ENCODE peak calls at places on chromosome 2, in seven cellular contexts. Q is hepatocyte; U is pancreas; M is epithelial cell of esophagus; I is left ventricle myocardium inferior; R is WERI-Rb-1; S is CD4-positive, alpha-beta T cell. K is an unnamed sample.

GRCh38 chr2:221529177-221529942 is 42.7 kb downstream of the EPHA4 start:
- DNase-seq in I (peak; percentile 33), S (no peak), M (no peak), R (no peak), U (no peak), Q (no peak), K (no peak)

GRCh38 chr2:242098445-242099128 is 229.1 kb downstream of the RTP5 start:
- DNase-seq in I (no peak), S (no peak), Q (no peak), R (no peak), M (no peak), U (no peak), K (no peak)

GRCh38 chr2:16330571-16331351 is 334.9 kb downstream of the CYRIA start:
- DNase-seq in R (no peak), Q (peak; percentile 64), I (peak; percentile 73), M (no peak), U (no peak), S (no peak), K (no peak)

GRCh38 chr2:143128681-143129580 is at the start of gene ARHGAP15:
- DNase-seq in Q (no peak), U (no peak), I (no peak), R (no peak), S (peak; percentile 63), M (peak; percentile 6), K (no peak)

GRCh38 chr2:23566236-23567142 is 181.5 kb downstream of the KLHL29 start:
- DNase-seq in I (no peak), M (peak; percentile 38), R (peak; percentile 79), S (no peak), U (no peak), Q (no peak), K (no peak)

GRCh38 chr2:33210626-33211025 is 263.9 kb downstream of the LTBP1 start:
- DNase-seq in R (no peak), I (no peak), M (peak; percentile 93), U (no peak), S (no peak), Q (peak; percentile 35), K (peak; percentile 90)

GRCh38 chr2:208129804-208130712 is at the start of gene CRYGC:
- DNase-seq in U (no peak), I (no peak), M (peak; percentile 37), S (no peak), R (no peak), Q (peak; percentile 72), K (no peak)

GRCh38 chr2:196592331-196592911 is 47.1 kb upstream of the CCDC150 start:
- DNase-seq in M (peak; percentile 41), Q (no peak), I (peak; percentile 24), S (no peak), U (peak; percentile 2), R (peak; percentile 64), K (peak; percentile 12)

GRCh38 chr2:105919191-105919811 is 174.6 kb downstream of the NCK2 start:
- DNase-seq in M (peak; percentile 61), I (peak; percentile 70), S (no peak), U (peak; percentile 60), Q (peak; percentile 28), R (no peak), K (no peak)

GRCh38 chr2:183186296-183186695 is 62.1 kb downstream of the NUP35 start:
- DNase-seq in U (no peak), M (no peak), Q (no peak), R (no peak), S (no peak), I (no peak), K (peak; percentile 8)

GRCh38 chr2:237540823-237541222 is 25.6 kb upstream of the PRLH start:
- DNase-seq in I (peak; percentile 77), M (peak; percentile 49), Q (no peak), S (no peak), U (no peak), R (no peak), K (peak; percentile 5)

GRCh38 chr2:1039549-1039948 is 88.9 kb downstream of the SNTG2 start:
- DNase-seq in Q (no peak), I (no peak), U (no peak), M (no peak), R (no peak), S (no peak), K (no peak)

GRCh38 chr2:18123577-18123976 is 245.1 kb downstream of the KCNS3 start:
- DNase-seq in M (no peak), U (no peak), I (no peak), R (no peak), S (no peak), Q (no peak), K (no peak)

GRCh38 chr2:20781656-20782265 is 41.1 kb downstream of the LDAH start:
- DNase-seq in Q (peak; percentile 28), I (no peak), S (no peak), R (peak; percentile 47), U (no peak), M (peak; percentile 60), K (no peak)

GRCh38 chr2:134319581-134320246 is 65.8 kb downstream of the MGAT5 start:
- DNase-seq in S (no peak), I (no peak), U (no peak), Q (no peak), M (no peak), R (no peak), K (no peak)

GRCh38 chr2:127596311-127597045 is 49.5 kb upstream of the GPR17 start:
- DNase-seq in I (no peak), Q (no peak), S (no peak), U (no peak), R (no peak), M (no peak), K (no peak)

DNA sequence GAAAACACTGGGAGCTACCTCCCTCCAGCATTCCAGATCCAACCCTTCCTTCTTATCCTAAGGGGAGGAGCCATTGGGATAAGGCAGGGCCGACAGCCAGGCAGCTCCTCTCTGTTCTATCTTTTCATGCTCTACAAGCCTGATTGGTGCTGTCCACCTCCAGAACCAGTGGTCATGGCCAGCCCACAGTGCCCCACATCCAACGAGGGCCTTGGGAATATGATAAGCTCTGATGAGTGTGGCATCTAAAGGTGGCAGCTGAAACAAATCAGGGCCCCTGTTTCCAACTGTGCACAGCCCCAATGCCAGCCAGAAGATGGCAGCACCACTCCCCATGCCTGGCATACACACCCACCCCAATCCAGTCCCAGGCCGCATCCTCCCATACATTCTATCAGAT is 329.3 kb downstream of the C1D start:
- DNase-seq in Q (no peak), U (peak; percentile 42), M (peak; percentile 40), I (no peak), S (no peak), R (peak; percentile 44), K (no peak)
- TF ChIP-seq CTCF in Q (peak; percentile 27), U (no peak), M (peak; percentile 51), I (peak; percentile 25), S (no peak), R (peak; percentile 62), K (peak; percentile 17)

DNA sequence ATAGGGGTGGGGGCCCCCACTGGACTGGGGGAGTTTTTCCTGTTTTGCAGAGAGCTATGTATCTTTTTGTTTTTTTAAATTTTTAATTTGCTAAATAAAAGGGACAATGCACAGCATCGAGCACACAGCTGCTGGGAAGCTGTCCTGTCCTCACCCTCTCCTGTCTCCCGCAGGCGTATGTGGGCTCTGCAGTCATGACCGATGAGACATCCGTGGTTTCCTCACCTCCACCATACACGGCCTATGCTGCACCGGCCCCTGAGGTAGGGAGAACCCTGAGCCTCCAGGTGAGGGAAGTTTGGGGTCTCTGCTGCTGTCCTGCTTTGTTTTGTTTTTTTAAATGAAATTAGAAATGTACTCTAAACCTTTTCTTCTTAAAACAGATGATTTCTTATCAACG is 27.6 kb downstream of the PLEKHB2 start:
- DNase-seq in Q (no peak), R (no peak), S (no peak), M (no peak), I (no peak), U (no peak), K (no peak)
- TF ChIP-seq CTCF in Q (no peak), R (peak; percentile 3), S (no peak), M (no peak), I (no peak), U (no peak), K (no peak)

GRCh38 chr2:239213420-239214101 is 187.3 kb downstream of the HDAC4 start:
- DNase-seq in I (no peak), U (no peak), M (no peak), R (no peak), Q (no peak), S (no peak), K (no peak)

GRCh38 chr2:239216614-239217273 is 184.1 kb downstream of the HDAC4 start:
- DNase-seq in R (no peak), U (no peak), S (no peak), M (no peak), I (no peak), Q (no peak), K (no peak)

GRCh38 chr2:239216251-239216613 is 184.6 kb downstream of the HDAC4 start:
- DNase-seq in S (no peak), Q (no peak), M (no peak), U (no peak), I (no peak), R (no peak), K (no peak)

GRCh38 chr2:239214725-239215124 is 186.1 kb downstream of the HDAC4 start:
- DNase-seq in R (no peak), S (no peak), Q (no peak), U (no peak), M (no peak), I (no peak), K (no peak)

DNA sequence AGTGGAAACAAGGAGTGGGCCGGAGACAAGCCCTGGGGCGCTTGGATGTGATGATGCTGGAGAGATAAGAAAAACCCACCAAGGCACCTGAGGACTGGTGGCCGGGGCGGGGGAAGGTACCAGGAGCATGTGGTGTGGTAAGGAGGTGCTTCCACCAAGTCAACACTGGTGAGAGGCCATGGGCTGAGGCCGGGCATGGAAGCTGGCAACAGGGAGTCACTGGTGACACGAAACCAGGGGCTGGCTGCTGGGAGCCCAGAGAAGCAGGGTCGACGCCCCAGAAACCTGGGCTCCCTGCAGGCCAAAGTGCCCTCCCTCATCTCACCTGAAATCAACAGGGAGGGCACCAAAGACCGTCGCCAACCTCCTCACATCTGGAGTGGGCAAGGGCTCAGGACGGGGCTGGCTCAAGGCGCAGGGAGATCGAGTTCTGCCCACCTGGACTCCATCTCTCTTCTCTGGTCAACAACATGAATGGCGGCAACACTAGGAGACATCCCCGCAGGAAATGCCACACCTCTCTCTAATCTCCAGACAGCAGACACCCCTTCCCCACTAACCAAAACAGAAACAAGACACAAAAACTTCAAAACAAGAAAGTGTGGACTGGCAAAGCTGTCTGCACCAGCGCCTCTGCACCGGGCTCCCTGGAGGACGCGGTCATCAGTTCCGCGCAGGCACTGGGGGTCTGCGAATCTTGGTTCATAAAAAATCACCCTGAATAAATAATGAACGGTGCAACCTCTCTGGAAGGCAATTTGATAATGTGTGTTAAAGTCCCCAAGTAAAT is 185.5 kb downstream of the HDAC4 start:
- DNase-seq in S (no peak), M (no peak), I (no peak), U (no peak), R (no peak), Q (no peak), K (no peak)
- TF ChIP-seq CTCF in S (no peak), M (no peak), I (no peak), U (no peak), R (no peak), Q (no peak), K (no peak)

GRCh38 chr2:40450066-40450841 is 1.6 kb downstream of the SLC8A1 start:
- DNase-seq in R (no peak), S (no peak), Q (no peak), I (peak; percentile 39), U (no peak), M (peak; percentile 21), K (no peak)

GRCh38 chr2:40451926-40452605 is at the start of gene SLC8A1:
- DNase-seq in I (peak; percentile 46), U (no peak), M (peak; percentile 54), R (peak; percentile 62), Q (peak; percentile 54), S (no peak), K (no peak)

GRCh38 chr2:40445467-40445866 is 6.4 kb downstream of the SLC8A1 start:
- DNase-seq in Q (no peak), U (no peak), I (no peak), S (no peak), R (no peak), M (no peak), K (no peak)

GRCh38 chr2:40448476-40449079 is 3.3 kb downstream of the SLC8A1 start:
- DNase-seq in M (peak; percentile 51), S (no peak), R (peak; percentile 56), U (no peak), Q (no peak), I (no peak), K (no peak)
- TF ChIP-seq CTCF in M (peak; percentile 66), S (no peak), R (peak; percentile 72), U (no peak), Q (peak; percentile 49), I (peak; percentile 66), K (peak; percentile 63)

K was measured in astrocyte of the cerebellum.